ENCODE peak calls at places on chromosome 17, in six cellular contexts. M is heart left ventricle, H is cardiac muscle cell, Y is astrocyte of the spinal cord, X is upper lobe of left lung, G is GM23248. K is an unnamed sample.
A peak's percentile ranks its signal among the peaks of the same experiment; 100 is the strongest.

GRCh38 chr17:78266231-78266631 is 34.8 kb downstream of the TMEM235 start:
- DNase-seq in M (no peak), H (no peak), Y (no peak), X (no peak), G (no peak), K (no peak)

GRCh38 chr17:83179811-83180210 is 100.4 kb downstream of the METRNL start:
- DNase-seq in M (no peak), H (no peak), Y (no peak), X (no peak), G (no peak), K (no peak)

GRCh38 chr17:60506312-60506711 is 19.7 kb downstream of the APPBP2 start:
- DNase-seq in M (no peak), H (peak; percentile 53), Y (peak; percentile 92), X (no peak), G (peak; percentile 83), K (no peak)

GRCh38 chr17:76544123-76544915 is 4.5 kb downstream of the PRCD start:
- DNase-seq in M (peak; percentile 54), H (no peak), Y (no peak), X (peak; percentile 56), G (no peak), K (no peak)

GRCh38 chr17:82933911-82934310 is 94.1 kb upstream of the ZNF750 start:
- DNase-seq in M (no peak), H (no peak), Y (no peak), X (no peak), G (no peak), K (no peak)

GRCh38 chr17:64064331-64064730 is 43.9 kb upstream of the ICAM2 start:
- DNase-seq in M (no peak), H (no peak), Y (no peak), X (no peak), G (no peak), K (no peak)

GRCh38 chr17:29722411-29723198 is 99.9 kb upstream of the CORO6 start:
- DNase-seq in M (peak; percentile 72), H (peak; percentile 98), Y (peak; percentile 46), X (no peak), G (peak; percentile 77), K (no peak)

GRCh38 chr17:45784293-45784582 is at the start of gene CRHR1:
- DNase-seq in M (no peak), H (no peak), Y (no peak), X (peak; percentile 82), G (peak; percentile 12), K (no peak)

GRCh38 chr17:47834756-47835155 is 3.3 kb downstream of the LRRC46 start:
- DNase-seq in M (no peak), H (no peak), Y (no peak), X (no peak), G (no peak), K (no peak)

GRCh38 chr17:7823581-7824001 is 10.4 kb upstream of the KDM6B start:
- DNase-seq in M (no peak), H (no peak), Y (no peak), X (peak; percentile 53), G (no peak), K (no peak)

GRCh38 chr17:57649191-57649590 is 95.9 kb downstream of the CCDC182 start:
- DNase-seq in M (no peak), H (no peak), Y (no peak), X (no peak), G (no peak), K (no peak)

GRCh38 chr17:60600490-60601431 is 768 bp downstream of the PPM1D start:
- DNase-seq in M (peak; percentile 78), H (peak; percentile 88), Y (peak; percentile 88), X (no peak), G (peak; percentile 94), K (peak; percentile 80)

GRCh38 chr17:79137791-79138190 is 63.2 kb downstream of the ENGASE start:
- DNase-seq in M (no peak), H (no peak), Y (no peak), X (peak; percentile 75), G (peak; percentile 20), K (no peak)

GRCh38 chr17:5885336-5885735 is 184.8 kb upstream of the WSCD1 start:
- DNase-seq in M (no peak), H (no peak), Y (no peak), X (no peak), G (no peak), K (no peak)

GRCh38 chr17:8185580-8186445 is 4.2 kb downstream of the BORCS6 start:
- DNase-seq in M (peak; percentile 91), H (peak; percentile 77), Y (peak; percentile 62), X (peak; percentile 99), G (peak; percentile 67), K (peak; percentile 74)

GRCh38 chr17:41967921-41968578 is 1.5 kb downstream of the CNP start:
- DNase-seq in M (no peak), H (no peak), Y (no peak), X (peak; percentile 66), G (no peak), K (no peak)

GRCh38 chr17:62627904-62628603 is 584 bp downstream of the MRC2 start:
- DNase-seq in M (no peak), H (peak; percentile 85), Y (peak; percentile 82), X (peak; percentile 89), G (peak; percentile 85), K (peak; percentile 59)

GRCh38 chr17:66578781-66579489 is 256.0 kb upstream of the CACNG5 start:
- DNase-seq in M (no peak), H (no peak), Y (no peak), X (peak; percentile 61), G (no peak), K (no peak)

GRCh38 chr17:67390006-67390645 is 13.0 kb downstream of the PITPNC1 start:
- DNase-seq in M (no peak), H (no peak), Y (no peak), X (no peak), G (no peak), K (no peak)

GRCh38 chr17:8221663-8222379 is 11.4 kb upstream of the AURKB start:
- DNase-seq in M (peak; percentile 89), H (peak; percentile 90), Y (peak; percentile 92), X (peak; percentile 90), G (peak; percentile 88), K (peak; percentile 78)

GRCh38 chr17:77189148-77189547 is 48.4 kb downstream of the SEC14L1 start:
- DNase-seq in M (no peak), H (no peak), Y (no peak), X (no peak), G (no peak), K (no peak)

GRCh38 chr17:44247346-44248219 is 20.4 kb downstream of the SLC4A1 start:
- DNase-seq in M (peak; percentile 74), H (no peak), Y (no peak), X (no peak), G (no peak), K (no peak)

GRCh38 chr17:54029196-54029595 is 206.5 kb downstream of the KIF2B start:
- DNase-seq in M (no peak), H (no peak), Y (no peak), X (no peak), G (no peak), K (no peak)

GRCh38 chr17:12821376-12821940 is 32.2 kb downstream of the ARHGAP44 start:
- DNase-seq in M (no peak), H (peak; percentile 49), Y (peak; percentile 2), X (no peak), G (peak; percentile 25), K (no peak)

GRCh38 chr17:27257031-27257357 is 36.9 kb upstream of the WSB1 start:
- DNase-seq in M (no peak), H (no peak), Y (no peak), X (no peak), G (no peak), K (no peak)

GRCh38 chr17:56596741-56597494 is 3.4 kb downstream of the NOG start:
- DNase-seq in M (no peak), H (no peak), Y (no peak), X (peak; percentile 59), G (peak; percentile 22), K (no peak)

GRCh38 chr17:56599093-56599492 is 5.6 kb downstream of the NOG start:
- DNase-seq in M (no peak), H (no peak), Y (no peak), X (no peak), G (no peak), K (no peak)

GRCh38 chr17:56599566-56599965 is 6.1 kb downstream of the NOG start:
- DNase-seq in M (no peak), H (no peak), Y (no peak), X (no peak), G (no peak), K (no peak)

GRCh38 chr17:56597495-56597990 is 4.0 kb downstream of the NOG start:
- DNase-seq in M (no peak), H (no peak), Y (no peak), X (peak; percentile 77), G (peak; percentile 43), K (peak; percentile 20)

GRCh38 chr17:56598471-56598870 is 5.0 kb downstream of the NOG start:
- DNase-seq in M (no peak), H (no peak), Y (peak; percentile 31), X (no peak), G (peak; percentile 54), K (no peak)
- H3K4me3 ChIP-seq in M (no peak overlapping the region), H (no peak overlapping the region), Y (no peak overlapping the region), X (no peak overlapping the region), G (no peak overlapping the region), K (no peak overlapping the region)

GRCh38 chr17:9370464-9370863 is 205.2 kb downstream of the STX8 start:
- DNase-seq in M (no peak), H (peak; percentile 36), Y (no peak), X (no peak), G (peak; percentile 76), K (no peak)
- H3K4me3 ChIP-seq in M (no peak overlapping the region), H (no peak overlapping the region), Y (no peak overlapping the region), X (no peak overlapping the region), G (peak overlapping the region; percentile 42), K (no peak overlapping the region)

DNA sequence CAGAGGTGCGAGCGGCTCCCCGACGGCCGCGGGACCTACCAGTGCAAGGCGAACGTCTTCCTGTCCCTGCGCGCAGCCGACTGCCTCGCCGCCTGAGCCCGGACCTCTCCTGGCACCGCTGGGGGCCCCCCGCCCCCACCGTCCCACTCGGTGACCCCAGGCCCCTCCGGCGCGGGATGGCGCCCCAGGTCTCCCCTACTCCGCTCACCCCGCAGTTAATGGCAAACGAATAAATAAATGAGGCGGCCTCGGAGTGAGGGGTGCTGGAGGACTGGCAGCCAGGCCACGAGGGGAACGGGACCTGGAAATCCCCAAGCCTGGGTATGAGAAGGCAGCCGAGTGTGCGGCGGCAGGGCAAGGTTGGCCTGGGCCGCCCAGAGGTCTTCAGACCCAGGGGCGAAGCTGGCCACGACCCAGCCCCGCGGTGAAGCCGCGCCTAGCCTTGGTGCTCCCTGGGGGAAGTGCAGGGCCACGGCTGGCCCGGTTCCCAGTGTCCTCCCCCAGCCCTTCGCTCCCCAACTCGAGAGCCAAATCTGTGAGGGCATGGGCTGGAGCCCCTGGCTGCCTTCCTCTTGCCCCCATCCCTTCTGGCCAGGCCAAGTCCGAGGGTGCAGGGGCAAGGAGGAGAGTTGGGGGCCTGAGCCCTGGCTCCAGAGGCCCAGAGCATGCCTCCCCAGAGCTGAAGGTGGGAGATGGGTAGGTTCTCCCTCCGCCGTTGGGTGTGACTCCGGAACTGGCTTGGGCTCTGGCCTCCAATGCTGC is 796 bp downstream of the NPB start:
- DNase-seq in M (no peak), H (no peak), Y (no peak), X (peak; percentile 84), G (no peak), K (no peak)
- H3K4me3 ChIP-seq in M (peak overlapping the region; percentile 44), H (no peak overlapping the region), Y (no peak overlapping the region), X (peak overlapping the region; percentile 46), G (peak overlapping the region; percentile 62), K (no peak overlapping the region)

DNA sequence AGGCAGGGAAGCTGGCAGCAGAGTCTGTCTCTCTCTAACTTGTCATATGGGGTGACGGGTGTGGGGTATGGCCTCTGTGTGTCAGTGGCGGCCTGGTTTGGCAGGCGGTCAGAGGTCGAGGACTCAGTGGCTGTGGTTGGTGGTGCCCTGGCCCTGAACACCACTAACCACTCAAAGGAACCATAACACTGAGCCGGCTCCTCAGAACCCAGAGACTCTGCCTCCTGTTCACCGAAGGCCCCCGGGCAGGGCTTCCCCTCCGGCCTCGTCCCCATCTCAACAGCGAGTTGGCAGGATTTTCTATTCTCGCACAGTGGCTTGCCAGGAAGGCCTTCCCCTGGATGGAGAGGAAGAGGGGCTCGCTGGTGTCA is 638 bp downstream of the P2RX1 start:
- DNase-seq in M (no peak), H (no peak), Y (no peak), X (no peak), G (no peak), K (no peak)
- H3K4me3 ChIP-seq in M (peak overlapping the region; percentile 21), H (no peak overlapping the region), Y (no peak overlapping the region), X (peak overlapping the region; percentile 38), G (no peak overlapping the region), K (no peak overlapping the region)

K was measured in MG63.